ENCODE peak calls at places on chromosome 12, in six cellular contexts. S is T-helper 17 cell, F is uterus, U is A549, H is esophagus squamous epithelium, L is neuronal stem cell. A is an unnamed sample. For H3K9me3, the result is how much of the 10 kb centered on the place peaks cover.

GRCh38 chr12:988616-989015 is 2.4 kb upstream of the ERC1 start:
- DNase-seq in U (no peak), L (no peak), S (no peak), F (no peak), H (no peak), A (no peak)

GRCh38 chr12:104280703-104281458 is 22.7 kb upstream of the EID3 start:
- DNase-seq in H (no peak), U (peak), L (no peak), S (no peak), F (no peak), A (no peak)

GRCh38 chr12:1880876-1881275 is 37.6 kb downstream of the CACNA2D4 start:
- DNase-seq in S (no peak), H (no peak), F (no peak), L (no peak), U (no peak), A (peak)

GRCh38 chr12:96244826-96245225 is 50.7 kb downstream of the ELK3 start:
- DNase-seq in F (peak), S (no peak), H (no peak), L (no peak), U (no peak), A (no peak)

GRCh38 chr12:131137009-131137835 is 183.5 kb downstream of the ADGRD1 start:
- DNase-seq in U (no peak), L (no peak), F (no peak), H (no peak), S (no peak), A (no peak)

GRCh38 chr12:66623455-66623854 is 55.4 kb downstream of the GRIP1 start:
- DNase-seq in F (no peak), S (no peak), L (no peak), H (no peak), U (no peak), A (no peak)

GRCh38 chr12:131105736-131106356 is 152.1 kb downstream of the ADGRD1 start:
- DNase-seq in U (no peak), H (no peak), L (no peak), F (peak), S (no peak), A (no peak)

GRCh38 chr12:67534046-67534445 is 114.5 kb upstream of the DYRK2 start:
- DNase-seq in L (no peak), F (no peak), S (no peak), H (no peak), U (no peak), A (no peak)

GRCh38 chr12:70609739-70610491 is 27.3 kb downstream of the PTPRB start:
- DNase-seq in F (peak), U (peak), H (no peak), L (no peak), S (no peak), A (peak)

GRCh38 chr12:108333898-108334699 is 5.0 kb downstream of the CMKLR1 start:
- DNase-seq in L (no peak), S (no peak), H (no peak), F (no peak), U (no peak), A (no peak)

GRCh38 chr12:14773685-14774073 is 29.6 kb downstream of the WBP11 start:
- DNase-seq in L (no peak), H (no peak), F (no peak), U (no peak), S (no peak), A (no peak)

GRCh38 chr12:11757531-11757930 is 108.1 kb downstream of the ETV6 start:
- DNase-seq in H (no peak), S (no peak), U (no peak), L (no peak), F (no peak), A (no peak)

GRCh38 chr12:103771466-103771865 is 69.6 kb downstream of the NT5DC3 start:
- DNase-seq in S (no peak), L (no peak), F (peak), H (no peak), U (peak), A (peak)

GRCh38 chr12:67981236-67982164 is 7.7 kb upstream of the IFNG-AS1 start:
- DNase-seq in U (peak), F (no peak), H (no peak), S (no peak), L (no peak), A (no peak)

GRCh38 chr12:6724409-6724797 is 557 bp downstream of the COPS7A start:
- DNase-seq in S (no peak), L (no peak), F (no peak), H (no peak), U (peak), A (peak)

DNA sequence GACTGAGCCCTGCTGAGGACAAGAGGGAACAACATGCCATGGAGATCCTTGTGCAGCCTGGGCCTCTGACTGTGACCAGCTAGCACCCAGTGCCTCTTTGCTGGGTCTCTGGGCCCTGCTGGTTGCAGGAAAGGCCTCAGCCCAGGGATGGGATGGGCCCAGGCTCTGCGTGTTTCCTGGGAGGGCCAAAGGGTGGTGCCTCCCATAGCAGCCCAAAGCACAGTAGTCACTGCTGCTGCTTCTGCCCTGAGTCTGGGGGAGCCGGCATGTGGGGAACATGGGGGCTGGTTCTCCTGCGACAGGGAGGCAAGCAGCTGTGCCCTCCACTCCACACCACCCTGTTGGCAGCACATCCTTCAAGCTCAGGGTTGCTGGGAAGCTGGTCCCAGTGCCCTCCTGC is 18.5 kb downstream of the ANHX start:
- DNase-seq in F (no peak), U (no peak), H (no peak), S (no peak), L (no peak), A (no peak)
- H3K9me3 ChIP-seq in F (under half), U (half or more), H (half or more), S (under half), L (half or more), A (under half)

DNA sequence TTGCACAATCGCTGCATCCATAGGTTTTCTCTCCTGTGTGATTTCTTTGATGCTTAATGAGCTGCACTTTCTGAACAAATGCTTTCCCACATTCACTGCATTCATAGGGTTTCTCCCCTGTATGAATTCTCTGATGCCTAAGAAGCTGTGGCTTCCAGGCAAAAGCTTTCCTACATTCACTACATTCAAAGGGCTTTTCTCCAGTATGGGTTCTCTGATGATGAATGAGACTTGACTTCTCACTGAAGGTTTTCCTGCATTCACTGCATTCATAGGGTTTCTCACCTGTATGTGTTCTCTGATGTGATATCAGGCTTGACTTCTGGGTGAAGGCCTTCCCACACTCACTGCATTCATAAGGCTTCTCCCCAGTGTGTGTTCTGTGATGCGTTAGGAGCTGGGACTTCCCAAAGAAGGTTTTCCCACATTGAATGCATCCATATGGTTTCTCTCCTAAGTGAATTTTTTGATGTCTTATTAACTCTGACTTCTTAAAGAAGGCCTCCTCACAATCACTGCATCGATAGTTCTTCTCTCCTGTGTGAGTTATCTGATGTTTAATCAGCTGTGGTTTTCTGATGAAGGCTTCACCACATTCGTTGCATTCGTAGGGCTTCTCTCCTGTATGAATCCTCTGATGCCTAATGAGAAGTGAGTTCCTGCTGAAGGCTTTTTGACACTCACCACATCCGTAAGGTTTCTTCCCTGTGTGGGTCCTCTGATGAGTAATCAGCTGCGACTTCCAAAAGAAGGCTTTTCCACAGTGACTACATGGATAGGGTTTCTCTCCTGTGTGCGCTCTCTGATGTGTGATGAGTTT is 30.3 kb downstream of the ZNF605 start:
- DNase-seq in S (no peak), F (no peak), U (peak), L (no peak), H (no peak), A (no peak)
- H3K9me3 ChIP-seq in S (half or more), F (half or more), U (half or more), L (under half), H (half or more), A (half or more)

GRCh38 chr12:64621257-64621942 is 11.1 kb downstream of the RASSF3 start:
- DNase-seq in L (no peak), F (peak), S (no peak), U (no peak), H (no peak), A (no peak)

GRCh38 chr12:64627781-64628180 is 17.5 kb downstream of the RASSF3 start:
- DNase-seq in U (peak), S (no peak), L (no peak), F (no peak), H (no peak), A (no peak)

GRCh38 chr12:64624035-64624434 is 13.7 kb downstream of the RASSF3 start:
- DNase-seq in S (no peak), H (no peak), U (no peak), L (no peak), F (no peak), A (no peak)

GRCh38 chr12:64631197-64631596 is 20.9 kb downstream of the RASSF3 start:
- DNase-seq in U (no peak), F (no peak), L (no peak), H (no peak), S (no peak), A (no peak)

DNA sequence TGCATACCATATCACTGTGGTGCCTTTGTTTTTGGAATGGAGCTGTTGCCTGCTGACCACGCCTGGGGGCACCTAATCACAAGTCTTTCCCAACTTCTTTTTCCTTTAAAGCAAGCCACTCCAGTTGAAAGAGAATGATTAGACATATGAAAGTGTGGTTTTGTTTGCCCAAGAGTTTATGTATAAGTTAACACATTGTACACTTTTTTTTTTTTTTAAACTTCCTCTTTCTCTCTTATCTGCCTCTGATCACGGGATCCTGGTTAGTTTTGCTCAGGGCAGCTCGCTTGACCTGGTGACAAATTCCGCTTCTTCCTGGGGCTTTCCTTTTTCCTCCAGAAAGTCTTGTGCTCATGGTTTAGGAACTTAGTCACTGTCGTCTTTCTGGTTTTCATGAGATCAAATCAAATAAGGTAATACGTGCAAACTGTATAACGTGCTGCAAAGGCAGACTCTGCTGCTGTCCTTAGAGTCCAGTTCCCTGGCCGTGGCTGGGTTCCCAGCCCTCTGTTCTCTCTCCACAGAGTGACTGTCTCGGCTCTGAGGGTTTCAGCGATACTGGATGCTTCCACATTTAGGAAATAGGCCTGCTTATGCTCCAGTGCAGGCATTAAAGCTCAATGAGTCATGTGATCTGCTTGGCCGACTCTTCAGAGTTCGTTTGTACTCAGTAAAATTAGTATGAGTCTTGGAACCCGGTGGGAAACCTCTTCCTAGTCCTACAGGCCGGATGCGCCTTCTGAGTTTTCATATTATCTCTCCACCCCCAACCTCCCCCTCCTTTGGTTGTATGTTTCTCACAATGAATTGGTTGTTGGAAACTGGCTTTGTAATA is 15.2 kb downstream of the RASSF3 start:
- DNase-seq in L (no peak), H (no peak), F (peak), S (no peak), U (peak), A (peak)
- H3K9me3 ChIP-seq in L (under half), H (under half), F (under half), S (under half), U (under half), A (under half)

GRCh38 chr12:50914872-50915484 is 37.4 kb upstream of the HIGD1C start:
- DNase-seq in F (no peak), L (no peak), U (peak), S (no peak), H (no peak), A (no peak)
- H3K9me3 ChIP-seq in F (under half), L (under half), U (under half), S (under half), H (under half), A (under half)

DNA sequence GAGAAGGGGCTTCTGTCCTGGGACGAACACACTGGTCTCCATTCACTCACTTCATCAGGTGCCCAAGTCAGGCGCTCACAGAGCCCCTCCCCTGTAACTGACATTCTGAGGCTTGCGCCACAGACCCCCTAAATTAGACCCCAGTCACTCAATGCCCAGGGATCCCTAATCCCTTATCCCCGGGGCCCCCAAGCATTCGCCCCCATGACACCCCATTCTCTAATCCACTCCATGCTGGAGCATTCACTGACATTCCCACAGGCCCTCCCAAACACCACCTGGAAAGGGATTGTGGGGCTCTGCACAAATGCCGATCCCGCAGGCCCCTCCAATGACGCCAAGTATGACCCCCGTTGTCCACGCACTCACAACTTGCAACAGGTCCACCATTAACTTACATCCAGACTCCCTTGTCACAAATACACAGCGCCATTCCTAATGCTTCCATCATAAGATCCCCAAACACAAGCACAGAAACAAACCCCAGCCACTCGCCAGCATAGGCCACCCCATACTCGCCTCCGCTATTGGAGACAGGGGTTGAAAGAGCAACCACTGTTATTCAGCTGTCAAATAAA is 1.5 kb downstream of the ZNF605 start:
- DNase-seq in F (no peak), S (no peak), U (no peak), L (no peak), H (no peak), A (no peak)
- H3K9me3 ChIP-seq in F (under half), S (under half), U (half or more), L (under half), H (under half), A (under half)

DNA sequence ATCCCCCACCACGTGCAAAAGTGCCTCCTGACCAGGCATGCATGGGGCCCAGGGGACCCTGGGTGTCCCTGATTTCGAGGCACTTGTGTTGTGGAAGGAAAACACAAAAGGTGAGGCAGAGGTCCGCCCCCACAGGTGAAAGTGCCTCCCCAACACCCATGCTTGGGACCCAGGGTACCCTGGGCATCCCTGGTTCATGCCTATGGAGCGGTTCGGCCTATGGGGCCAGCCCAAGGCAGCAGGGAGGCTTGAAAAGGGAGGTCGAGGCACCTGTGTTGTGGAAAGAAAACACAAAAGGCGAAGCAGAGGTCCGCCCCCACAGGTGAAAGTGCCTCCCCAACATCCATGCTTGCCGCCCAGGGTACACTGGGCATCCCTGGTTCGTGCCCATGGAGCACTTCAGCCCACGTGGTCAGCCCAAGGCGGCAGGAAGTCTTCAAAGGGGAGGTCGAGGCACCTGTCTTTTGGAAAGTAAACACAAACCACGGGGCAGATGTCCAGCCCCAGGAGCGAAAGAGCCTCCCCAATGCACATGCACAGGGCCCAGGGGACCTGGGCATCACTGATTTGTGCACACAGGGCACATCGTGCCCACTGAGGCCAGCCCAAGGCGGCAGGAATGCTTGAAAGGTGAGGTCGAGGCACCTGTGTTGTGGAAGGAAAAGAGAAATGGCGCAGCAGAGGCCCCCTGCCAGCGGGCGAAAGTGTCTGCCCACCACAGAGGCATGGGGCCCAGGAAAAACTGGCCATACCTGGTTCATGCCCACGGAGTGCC is 375.5 kb downstream of the ALG10 start:
- DNase-seq in S (no peak), L (no peak), H (no peak), U (no peak), F (no peak), A (peak)
- H3K9me3 ChIP-seq in S (under half), L (half or more), H (half or more), U (under half), F (under half), A (under half)

GRCh38 chr12:133106253-133106652 is 23.8 kb downstream of the ZNF891 start:
- DNase-seq in F (no peak), U (peak), H (no peak), L (no peak), S (no peak), A (no peak)

GRCh38 chr12:133105620-133106019 is 24.5 kb downstream of the ZNF891 start:
- DNase-seq in F (no peak), U (peak), L (no peak), H (no peak), S (no peak), A (no peak)

GRCh38 chr12:133107121-133107520 is 23.0 kb downstream of the ZNF891 start:
- DNase-seq in H (no peak), L (no peak), S (no peak), F (no peak), U (no peak), A (no peak)

GRCh38 chr12:133108150-133108549 is 21.9 kb downstream of the ZNF891 start:
- DNase-seq in H (no peak), F (no peak), S (no peak), L (no peak), U (no peak), A (no peak)
- H3K9me3 ChIP-seq in H (half or more), F (half or more), S (half or more), L (under half), U (half or more), A (half or more)

GRCh38 chr12:47614521-47614920 is 91.3 kb downstream of the RPAP3 start:
- DNase-seq in U (no peak), S (no peak), H (no peak), L (no peak), F (no peak), A (no peak)

GRCh38 chr12:47609806-47610205 is 96.0 kb downstream of the RPAP3 start:
- DNase-seq in U (no peak), L (no peak), F (no peak), S (no peak), H (no peak), A (no peak)

GRCh38 chr12:47615711-47616110 is 90.1 kb downstream of the RPAP3 start:
- DNase-seq in U (no peak), L (no peak), H (no peak), S (no peak), F (no peak), A (no peak)

GRCh38 chr12:47612953-47613352 is 92.9 kb downstream of the RPAP3 start:
- DNase-seq in S (no peak), F (no peak), H (no peak), U (peak), L (no peak), A (peak)

GRCh38 chr12:47610847-47611246 is 95.0 kb downstream of the RPAP3 start:
- DNase-seq in S (no peak), U (no peak), F (no peak), L (no peak), H (no peak), A (no peak)
- H3K9me3 ChIP-seq in S (under half), U (half or more), F (under half), L (under half), H (under half), A (under half)

A was measured in Caco-2.